ENCODE peak calls at places on chromosomes 16 and 17, in nine cellular contexts. U is heart right ventricle; D is HEK293T; M is astrocyte of the hippocampus; T is endothelial cell; R is A549; F is stimulated activated naive CD8-positive, alpha-beta T cell treated with anti-CD3 and anti-CD28 coated beads, Interleukin-15, Interleukin-2, amounts not matched to agents 100 U/mL and 50 U/mL, for 24 hours; Q is RWPE1; O is stimulated activated CD8-positive, alpha-beta memory T cell treated with anti-CD3 and anti-CD28 coated beads, Interleukin-7, amount 100 ng/mL, for 1 hour. N is an unnamed sample.

GRCh38 chr17:78541488-78542237 is 35.5 kb downstream of the DNAH17 start:
- DNase-seq in M (no peak), O (no peak), U (no peak), F (no peak), R (peak; percentile 90), Q (peak; percentile 59), D (no peak), T (no peak), N (no peak)

GRCh38 chr17:65013613-65014391 is 42.7 kb downstream of the GNA13 start:
- DNase-seq in U (no peak), M (peak; percentile 94), D (no peak), Q (peak; percentile 48), O (no peak), T (no peak), F (peak; percentile 38), R (no peak), N (peak; percentile 39)

GRCh38 chr17:68435876-68436842 is 21.1 kb downstream of the WIPI1 start:
- DNase-seq in O (peak; percentile 64), T (peak; percentile 82), F (peak; percentile 86), D (peak; percentile 82), M (peak; percentile 84), U (peak; percentile 58), Q (peak; percentile 61), R (peak; percentile 82), N (peak; percentile 59)

GRCh38 chr17:60971515-60972369 is 294.1 kb downstream of the BCAS3 start:
- DNase-seq in F (peak; percentile 39), M (peak; percentile 65), D (peak; percentile 56), T (peak; percentile 46), O (no peak), Q (peak; percentile 20), U (no peak), R (peak; percentile 37), N (peak; percentile 24)

GRCh38 chr17:42422958-42423712 is at the start of gene CAVIN1:
- DNase-seq in M (peak; percentile 100), Q (peak; percentile 99), R (peak; percentile 99), U (peak; percentile 100), T (peak; percentile 82), O (no peak), D (peak; percentile 76), F (peak; percentile 45), N (peak; percentile 83)

GRCh38 chr17:77995146-77995852 is 36.8 kb downstream of the TNRC6C start:
- DNase-seq in U (peak; percentile 62), F (peak; percentile 21), M (no peak), D (no peak), O (no peak), Q (no peak), T (no peak), R (no peak), N (no peak)

GRCh38 chr16:87185983-87186382 is 131.2 kb downstream of the C16orf95 start:
- DNase-seq in O (no peak), M (no peak), T (no peak), R (no peak), Q (no peak), U (no peak), D (no peak), F (no peak), N (no peak)

GRCh38 chr16:12002447-12003006 is 26.0 kb downstream of the SNX29 start:
- DNase-seq in D (no peak), O (no peak), M (peak; percentile 67), F (no peak), R (no peak), U (no peak), T (no peak), Q (peak; percentile 15), N (no peak)

GRCh38 chr17:42608692-42609181 is 437 bp downstream of the RETREG3 start:
- DNase-seq in T (no peak), O (no peak), Q (no peak), D (no peak), U (no peak), M (no peak), R (no peak), F (no peak), N (no peak)

GRCh38 chr17:34487616-34488015 is 91.8 kb upstream of the TMEM132E start:
- DNase-seq in O (no peak), M (no peak), U (no peak), D (no peak), F (no peak), Q (no peak), R (no peak), T (no peak), N (no peak)

GRCh38 chr17:49210158-49211029 is at the start of the genes ABI3 and GNGT2:
- DNase-seq in Q (no peak), U (peak; percentile 41), O (no peak), R (no peak), F (peak; percentile 76), T (peak; percentile 50), D (no peak), M (no peak), N (no peak)

GRCh38 chr17:9465216-9465921 is 110.3 kb downstream of the STX8 start:
- DNase-seq in O (no peak), Q (peak; percentile 28), D (no peak), M (no peak), U (no peak), R (no peak), F (no peak), T (no peak), N (no peak)

GRCh38 chr17:40028595-40028994 is 13.4 kb downstream of the CSF3 start:
- DNase-seq in Q (no peak), M (no peak), D (no peak), T (no peak), R (no peak), F (no peak), U (no peak), O (no peak), N (no peak)

GRCh38 chr16:3837851-3838564 is 42.5 kb downstream of the CREBBP start:
- DNase-seq in O (no peak), D (no peak), M (no peak), Q (no peak), U (no peak), R (no peak), F (no peak), T (no peak), N (no peak)

GRCh38 chr17:37060966-37061365 is 112.2 kb downstream of the AATF start:
- DNase-seq in O (no peak), F (no peak), D (no peak), U (no peak), Q (no peak), R (no peak), T (no peak), M (peak; percentile 23), N (no peak)

GRCh38 chr17:37146578-37147119 is 197.9 kb downstream of the AATF start:
- DNase-seq in R (no peak), F (no peak), O (no peak), T (no peak), U (no peak), Q (no peak), M (no peak), D (no peak), N (no peak)

GRCh38 chr17:51860934-51861561 is 297.5 kb downstream of the CA10 start:
- DNase-seq in D (peak; percentile 43), O (no peak), R (peak; percentile 7), M (peak; percentile 55), T (peak; percentile 75), F (peak; percentile 13), U (no peak), Q (no peak), N (no peak)

GRCh38 chr17:78151514-78152008 is 5.4 kb downstream of the C17orf99 start:
- DNase-seq in Q (no peak), M (no peak), U (no peak), F (no peak), R (peak; percentile 93), O (no peak), D (no peak), T (no peak), N (no peak)

GRCh38 chr17:55588446-55588845 is 77.2 kb upstream of the SMIM36 start:
- DNase-seq in F (no peak), O (no peak), D (no peak), M (no peak), Q (no peak), U (no peak), R (no peak), T (no peak), N (no peak)